ENCODE peak calls at places on chromosomes 16 and 17, in ten cellular contexts. U is GF-D8; T is bronchial epithelial cell; Y is CD8-positive, alpha-beta T cell; O is right lobe of liver; C is NCI-H2081 treated with DMSO at 0.1 percent for 48 hours; K is cardiac fibroblast; B is neuronal stem cell; L is activated CD4-positive, CD25-positive, alpha-beta regulatory T cell; X is activated T-helper 9 cell treated with anti-CD3 and anti-CD28 coated beads, Interleukin-2, amount 50 U/mL, for 16 hours. D is an unnamed sample.

GRCh38 chr17:75785770-75786538 is 1.3 kb downstream of the UNK start:
- DNase-seq in U (peak), T (peak), Y (no peak), O (no peak), C (no peak), K (peak), B (no peak), L (no peak), X (no peak), D (no peak)

GRCh38 chr16:754208-755097 is 6.1 kb upstream of the MSLN start:
- DNase-seq in U (no peak), T (no peak), Y (no peak), O (no peak), C (no peak), K (no peak), B (no peak), L (no peak), X (no peak), D (no peak)

GRCh38 chr16:82055728-82056549 is 20.9 kb downstream of the HSD17B2 start:
- DNase-seq in U (no peak), T (peak), Y (no peak), O (no peak), C (no peak), K (no peak), B (no peak), L (no peak), X (no peak), D (no peak)

GRCh38 chr16:75116081-75116910 is at the start of gene LDHD:
- DNase-seq in U (no peak), T (peak), Y (no peak), O (peak), C (no peak), K (peak), B (no peak), L (no peak), X (no peak), D (no peak)

GRCh38 chr16:27625050-27625697 is 75.2 kb downstream of the KATNIP start:
- DNase-seq in U (peak), T (no peak), Y (no peak), O (peak), C (no peak), K (peak), B (no peak), L (no peak), X (no peak), D (no peak)

GRCh38 chr17:6554336-6554735 is 2.0 kb downstream of the PITPNM3 start:
- DNase-seq in U (no peak), T (no peak), Y (no peak), O (no peak), C (no peak), K (no peak), B (no peak), L (no peak), X (no peak), D (no peak)

GRCh38 chr16:56294599-56294998 is 103.3 kb downstream of the GNAO1 start:
- DNase-seq in U (no peak), T (peak), Y (no peak), O (no peak), C (no peak), K (peak), B (no peak), L (no peak), X (no peak), D (no peak)

GRCh38 chr16:28985206-28985605 is 354 bp downstream of the LAT start:
- DNase-seq in U (no peak), T (no peak), Y (no peak), O (peak), C (no peak), K (no peak), B (no peak), L (no peak), X (no peak), D (no peak)

GRCh38 chr17:7798839-7799238 is 35.2 kb upstream of the KDM6B start:
- DNase-seq in U (no peak), T (no peak), Y (no peak), O (no peak), C (no peak), K (no peak), B (no peak), L (no peak), X (no peak), D (no peak)

GRCh38 chr16:21284414-21284813 is 6.3 kb upstream of the CRYM start:
- DNase-seq in U (no peak), T (no peak), Y (no peak), O (no peak), C (no peak), K (no peak), B (no peak), L (no peak), X (no peak), D (no peak)

GRCh38 chr16:4371481-4372314 is at the start of gene VASN:
- DNase-seq in U (no peak), T (no peak), Y (peak), O (peak), C (no peak), K (peak), B (peak), L (peak), X (peak), D (no peak)

GRCh38 chr16:88442435-88442810 is 10.7 kb upstream of the ZFPM1 start:
- DNase-seq in U (no peak), T (no peak), Y (no peak), O (no peak), C (no peak), K (no peak), B (no peak), L (no peak), X (no peak), D (no peak)

GRCh38 chr16:84308120-84308519 is 13.4 kb downstream of the WFDC1 start:
- DNase-seq in U (no peak), T (peak), Y (no peak), O (peak), C (no peak), K (peak), B (peak), L (no peak), X (no peak), D (no peak)

GRCh38 chr16:12802048-12802447 is 1.6 kb downstream of the CPPED1 start:
- DNase-seq in U (no peak), T (no peak), Y (no peak), O (no peak), C (no peak), K (no peak), B (no peak), L (no peak), X (no peak), D (no peak)